ENCODE peak calls at places on chromosomes 7 and 10, in nine cellular contexts. I, T, Q, O, L, V, Y, W and G are unnamed samples.

GRCh38 chr7:35623381-35623780 is 71.6 kb downstream of the HERPUD2 start:
- DNase-seq in T (no peak), Q (no peak), O (no peak), I (no peak), L (no peak), W (no peak), Y (no peak), V (no peak), G (no peak)

GRCh38 chr7:12493407-12493806 is 77.1 kb upstream of the SCIN start:
- DNase-seq in T (no peak), V (no peak), W (no peak), Q (no peak), Y (no peak), O (no peak), L (no peak), I (no peak), G (no peak)

GRCh38 chr7:73340514-73340913 is 12.6 kb downstream of the FKBP6 start:
- DNase-seq in Q (no peak), W (no peak), V (no peak), Y (peak), I (no peak), T (no peak), O (no peak), L (peak), G (no peak)

GRCh38 chr7:150801242-150801945 is 825 bp downstream of the TMEM176A start:
- DNase-seq in O (no peak), T (no peak), W (no peak), I (no peak), Q (no peak), V (no peak), L (peak), Y (no peak), G (no peak)

GRCh38 chr10:88342733-88343310 is 240.3 kb downstream of the RNLS start:
- DNase-seq in L (no peak), Y (no peak), T (no peak), V (no peak), Q (no peak), O (no peak), W (no peak), I (no peak), G (no peak)

GRCh38 chr7:25407932-25408480 is 179.7 kb upstream of the NPVF start:
- DNase-seq in W (no peak), O (no peak), T (no peak), I (no peak), Y (peak), Q (no peak), L (no peak), V (no peak), G (no peak)

GRCh38 chr7:30322656-30323355 is 38.4 kb downstream of the ZNRF2 start:
- DNase-seq in T (no peak), Y (no peak), V (no peak), Q (no peak), O (no peak), I (no peak), L (no peak), W (no peak), G (no peak)

GRCh38 chr10:83692196-83692595 is 447.1 kb upstream of the GHITM start:
- DNase-seq in W (no peak), Q (no peak), I (no peak), V (peak), Y (no peak), L (no peak), T (no peak), O (no peak), G (no peak)

GRCh38 chr10:21174670-21175495 is 277.8 kb upstream of the NEBL start:
- DNase-seq in Q (no peak), L (peak), O (no peak), T (no peak), Y (peak), I (no peak), V (no peak), W (no peak), G (no peak)

GRCh38 chr7:139679731-139680594 is 97.8 kb downstream of the HIPK2 start:
- DNase-seq in W (no peak), O (no peak), T (no peak), I (no peak), Q (peak), Y (no peak), L (peak), V (no peak), G (peak)

GRCh38 chr7:141944811-141945210 is 2.0 kb downstream of the CLEC5A start:
- DNase-seq in V (no peak), Q (no peak), I (no peak), W (no peak), T (no peak), L (no peak), Y (no peak), O (no peak), G (no peak)

GRCh38 chr7:129855234-129855673 is 97.5 kb downstream of the UBE2H start:
- DNase-seq in T (no peak), Q (no peak), Y (no peak), L (no peak), V (no peak), W (peak), I (no peak), O (no peak), G (peak)

GRCh38 chr7:98683514-98683913 is 66.4 kb downstream of the NPTX2 start:
- DNase-seq in O (no peak), Q (no peak), I (no peak), V (no peak), Y (no peak), T (no peak), L (no peak), W (no peak), G (no peak)

GRCh38 chr7:100675581-100676350 is 2.2 kb downstream of the GNB2 start:
- DNase-seq in Q (peak), I (peak), V (peak), O (peak), L (peak), T (no peak), W (peak), Y (peak), G (peak)

GRCh38 chr7:34991938-34992840 is 45.1 kb downstream of the DPY19L1 start:
- DNase-seq in T (no peak), V (peak), L (no peak), Q (peak), I (no peak), O (peak), W (no peak), Y (no peak), G (peak)

GRCh38 chr7:21448974-21449373 is 21.1 kb downstream of the SP4 start:
- DNase-seq in T (no peak), Q (no peak), Y (peak), I (no peak), L (no peak), O (no peak), W (no peak), V (no peak), G (no peak)

GRCh38 chr10:86533328-86533727 is 11.7 kb upstream of the WAPL start:
- DNase-seq in I (no peak), T (no peak), W (no peak), L (no peak), Q (no peak), O (no peak), V (no peak), Y (no peak), G (no peak)

GRCh38 chr10:119575506-119575905 is 21.3 kb downstream of the TIAL1 start:
- DNase-seq in I (no peak), L (no peak), W (no peak), V (no peak), O (no peak), Q (peak), Y (no peak), T (no peak), G (no peak)

GRCh38 chr7:159115601-159116501 is 28.8 kb downstream of the VIPR2 start:
- DNase-seq in T (no peak), W (no peak), I (peak), L (peak), Y (no peak), Q (no peak), V (no peak), O (no peak), G (no peak)

GRCh38 chr10:79153753-79154152 is 85.0 kb downstream of the ZMIZ1 start:
- DNase-seq in T (no peak), O (no peak), V (no peak), L (no peak), I (no peak), Q (no peak), Y (no peak), W (no peak), G (no peak)

GRCh38 chr7:44965441-44965903 is 13.3 kb downstream of the MYO1G start:
- DNase-seq in T (no peak), L (peak), V (no peak), Y (no peak), Q (no peak), I (peak), O (no peak), W (no peak), G (no peak)

GRCh38 chr7:120717166-120717565 is 140.8 kb downstream of the TSPAN12 start:
- DNase-seq in I (no peak), T (no peak), Q (no peak), V (no peak), Y (no peak), W (no peak), L (no peak), O (no peak), G (no peak)

GRCh38 chr7:69365588-69366241 is 232.6 kb upstream of the AUTS2 start:
- DNase-seq in T (peak), L (no peak), Y (no peak), V (no peak), W (no peak), I (no peak), O (no peak), Q (no peak), G (peak)

GRCh38 chr7:101154693-101155102 is 422 bp downstream of the AP1S1 start:
- DNase-seq in Q (no peak), L (no peak), W (no peak), Y (peak), O (no peak), T (no peak), I (no peak), V (no peak), G (peak)

GRCh38 chr7:44286618-44287487 is 38.5 kb downstream of the CAMK2B start:
- DNase-seq in Q (no peak), W (no peak), I (peak), V (no peak), T (no peak), O (no peak), L (peak), Y (no peak), G (no peak)

GRCh38 chr10:133337079-133337725 is 506 bp upstream of the CALY start:
- DNase-seq in L (no peak), T (no peak), Y (no peak), I (no peak), Q (no peak), V (no peak), O (no peak), W (no peak), G (no peak)

GRCh38 chr10:124568858-124569622 is 107.4 kb downstream of the LHPP start:
- DNase-seq in W (no peak), Y (no peak), I (no peak), L (peak), V (no peak), Q (no peak), T (no peak), O (no peak), G (no peak)

GRCh38 chr7:138755831-138756590 is 41.8 kb upstream of the TMEM213 start:
- DNase-seq in Q (no peak), W (no peak), V (no peak), L (no peak), T (peak), Y (no peak), O (no peak), I (no peak), G (no peak)

GRCh38 chr10:28935061-28935460 is 257.7 kb downstream of the BAMBI start:
- DNase-seq in L (no peak), Y (no peak), I (no peak), T (no peak), O (no peak), W (no peak), V (no peak), Q (no peak), G (peak)